ENCODE peak calls at places on chromosome 2, in five cellular contexts. P, G, Y, N and T are unnamed samples.
A peak's percentile ranks its signal among the peaks of the same experiment; 100 is the strongest.

GRCh38 chr2:219041252-219041651 is at the start of gene CFAP65:
- DNase-seq in P (no peak), G (no peak), Y (no peak), N (no peak), T (peak; percentile 86)

GRCh38 chr2:237254911-237255578 is 158.9 kb downstream of the COL6A3 start:
- DNase-seq in P (no peak), G (no peak), Y (no peak), N (no peak), T (no peak)

GRCh38 chr2:145007673-145008263 is 487.8 kb upstream of the ZEB2 start:
- DNase-seq in P (no peak), G (no peak), Y (no peak), N (no peak), T (no peak)

GRCh38 chr2:74228772-74229171 is 30.4 kb downstream of the MTHFD2 start:
- DNase-seq in P (no peak), G (no peak), Y (no peak), N (no peak), T (no peak)

GRCh38 chr2:2731101-2731850 is 400.2 kb upstream of the MYT1L start:
- DNase-seq in P (no peak), G (no peak), Y (no peak), N (no peak), T (no peak)

GRCh38 chr2:176642074-176642473 is 372.8 kb downstream of the MTX2 start:
- DNase-seq in P (no peak), G (no peak), Y (peak; percentile 23), N (no peak), T (no peak)

GRCh38 chr2:179876266-179876665 is 14.9 kb upstream of the ZNF385B start:
- DNase-seq in P (no peak), G (no peak), Y (no peak), N (peak; percentile 12), T (no peak)

GRCh38 chr2:206354129-206354528 is 79.7 kb downstream of the ZDBF2 start:
- DNase-seq in P (no peak), G (no peak), Y (no peak), N (no peak), T (no peak)

GRCh38 chr2:197675711-197676188 is 363 bp upstream of the RFTN2 start:
- DNase-seq in P (no peak), G (peak; percentile 23), Y (no peak), N (no peak), T (no peak)

GRCh38 chr2:38215993-38216392 is 140.0 kb upstream of the CYP1B1 start:
- DNase-seq in P (no peak), G (no peak), Y (no peak), N (no peak), T (no peak)

GRCh38 chr2:161316686-161317085 is 8.5 kb downstream of the PSMD14 start:
- DNase-seq in P (no peak), G (no peak), Y (no peak), N (no peak), T (no peak)
- TF ChIP-seq SUZ12 in P (no peak), G (no peak), Y (no peak), N (no peak), T (no peak)

GRCh38 chr2:28547906-28548600 is 52.2 kb downstream of the PLB1 start:
- DNase-seq in P (no peak), G (no peak), Y (no peak), N (no peak), T (no peak)
- TF ChIP-seq SUZ12 in P (no peak), G (no peak), Y (no peak), N (no peak), T (no peak)

GRCh38 chr2:239156516-239157265 is 244.1 kb downstream of the HDAC4 start:
- DNase-seq in P (no peak), G (no peak), Y (no peak), N (no peak), T (no peak)
- TF ChIP-seq SUZ12 in P (no peak), G (no peak), Y (no peak), N (no peak), T (no peak)

DNA sequence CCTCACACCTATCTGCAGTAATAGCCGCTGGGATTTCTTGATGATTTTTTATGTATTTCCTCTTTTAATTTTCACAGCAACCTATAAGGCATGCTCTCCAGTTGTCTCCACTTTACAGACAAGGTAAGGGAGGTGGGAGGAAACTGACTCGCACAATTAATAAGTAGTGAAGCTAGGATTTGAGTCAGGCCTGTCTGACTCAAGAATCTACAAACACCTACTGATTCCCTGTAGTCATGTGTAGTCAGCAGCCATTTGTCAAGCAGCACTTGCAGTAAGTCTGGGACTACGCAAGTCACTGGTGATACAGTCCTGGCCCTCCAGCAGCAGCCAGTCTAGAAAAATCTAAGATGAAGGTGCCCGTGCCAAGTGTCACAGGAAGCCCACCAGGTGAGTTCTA is 193.6 kb upstream of the PKDCC start:
- DNase-seq in P (no peak), G (no peak), Y (no peak), N (no peak), T (no peak)
- TF ChIP-seq SUZ12 in P (no peak), G (no peak), Y (no peak), N (no peak), T (no peak)

GRCh38 chr2:171436307-171436706 is 2.3 kb downstream of the DCAF17 start:
- DNase-seq in P (no peak), G (no peak), Y (no peak), N (no peak), T (no peak)
- TF ChIP-seq SUZ12 in P (no peak), G (no peak), Y (no peak), N (no peak), T (no peak)

GRCh38 chr2:231900975-231901374 is 25.2 kb downstream of the NPPC start:
- DNase-seq in P (peak; percentile 18), G (no peak), Y (no peak), N (no peak), T (no peak)
- TF ChIP-seq SUZ12 in P (no peak), G (no peak), Y (no peak), N (no peak), T (no peak)